ENCODE peak calls at places on chromosomes 7 and 10, in four cellular contexts. O is endothelial cell, R is AG04450, E is AG09319. B is an unnamed sample.

GRCh38 chr7:46969303-46970130 is 612.4 kb downstream of the TNS3 start:
- DNase-seq in O (no peak), R (no peak), E (no peak), B (no peak)

GRCh38 chr10:87095241-87095945 is 387 bp downstream of the SHLD2 start:
- DNase-seq in O (peak; percentile 77), R (peak; percentile 56), E (peak; percentile 74), B (peak; percentile 37)

GRCh38 chr7:50214141-50214670 is 90.3 kb upstream of the IKZF1 start:
- DNase-seq in O (no peak), R (no peak), E (no peak), B (no peak)

GRCh38 chr7:72751978-72752377 is 76.0 kb downstream of the TYW1B start:
- DNase-seq in O (peak; percentile 30), R (no peak), E (no peak), B (no peak)

GRCh38 chr10:104353325-104354048 is at the start of gene CFAP58:
- DNase-seq in O (peak; percentile 97), R (no peak), E (no peak), B (peak; percentile 93)

GRCh38 chr10:125014984-125015944 is 73.3 kb downstream of the ZRANB1 start:
- DNase-seq in O (no peak), R (no peak), E (no peak), B (no peak)

GRCh38 chr10:6819301-6819700 is 239.2 kb upstream of the PRKCQ start:
- DNase-seq in O (no peak), R (no peak), E (no peak), B (no peak)

GRCh38 chr7:80127412-80128150 is 7.0 kb upstream of the GNAI1 start:
- DNase-seq in O (no peak), R (no peak), E (no peak), B (peak; percentile 88)

GRCh38 chr7:74481458-74482324 is 28.0 kb downstream of the GTF2IRD1 start:
- DNase-seq in O (no peak), R (no peak), E (no peak), B (no peak)

GRCh38 chr10:69382382-69383117 is 34.2 kb downstream of the TACR2 start:
- DNase-seq in O (no peak), R (peak; percentile 42), E (no peak), B (no peak)

GRCh38 chr7:104185346-104185745 is 22.5 kb downstream of the ORC5 start:
- DNase-seq in O (no peak), R (no peak), E (no peak), B (no peak)

GRCh38 chr10:98205351-98205750 is 62.6 kb downstream of the LOXL4 start:
- DNase-seq in O (no peak), R (no peak), E (no peak), B (no peak)

GRCh38 chr7:27180431-27181175 is 4.4 kb downstream of the HOXA11 start:
- DNase-seq in O (no peak), R (no peak), E (no peak), B (no peak)

GRCh38 chr7:36787933-36788378 is 63.7 kb upstream of the AOAH start:
- DNase-seq in O (no peak), R (no peak), E (no peak), B (no peak)

GRCh38 chr7:89133819-89134218 is 338.3 kb upstream of the TEX47 start:
- DNase-seq in O (no peak), R (no peak), E (no peak), B (no peak)

GRCh38 chr10:69958232-69958902 is 94.3 kb upstream of the MACROH2A2 start:
- DNase-seq in O (peak; percentile 36), R (no peak), E (no peak), B (peak; percentile 25)

GRCh38 chr7:27185708-27186449 is 847 bp upstream of the HOXA11 start:
- DNase-seq in O (no peak), R (no peak), E (no peak), B (no peak)